ENCODE peak calls at places on chromosomes 4 and X, in four cellular contexts. O is WTC11, E is H1, T is K562. W is an unnamed sample.

GRCh38 chrX:129813662-129814061 is 30.0 kb downstream of the ZDHHC9 start:
- DNase-seq in T (no peak), O (no peak), E (no peak), W (no peak)

GRCh38 chr4:10364194-10364593 is 93.0 kb downstream of the ZNF518B start:
- DNase-seq in T (no peak), O (no peak), E (no peak), W (no peak)

GRCh38 chr4:53055716-53056413 is 193.7 kb downstream of the RASL11B start:
- DNase-seq in E (no peak), T (no peak), O (no peak), W (no peak)

GRCh38 chrX:9498236-9498635 is 33.4 kb downstream of the TBL1X start:
- DNase-seq in T (no peak), O (no peak), E (no peak), W (peak)

GRCh38 chr4:78464265-78464664 is 87.3 kb upstream of the ANXA3 start:
- DNase-seq in O (no peak), T (no peak), E (no peak), W (no peak)

GRCh38 chr4:71307729-71308128 is 31.1 kb upstream of the SLC4A4 start:
- DNase-seq in T (no peak), O (no peak), E (no peak), W (no peak)

GRCh38 chr4:151409470-151410313 is 716 bp downstream of the FHIP1A start:
- DNase-seq in T (peak), E (peak), O (peak), W (peak)

GRCh38 chr4:7594013-7594412 is 159.3 kb upstream of the PSAPL1 start:
- DNase-seq in O (peak), T (no peak), E (peak), W (peak)

GRCh38 chrX:115449742-115450141 is 111.2 kb upstream of the PLS3 start:
- DNase-seq in E (no peak), T (no peak), O (no peak), W (no peak)

GRCh38 chrX:43882294-43882681 is at the start of gene MAOB:
- DNase-seq in O (peak), E (peak), T (peak), W (peak)

GRCh38 chr4:15162465-15163283 is 160.4 kb downstream of the CPEB2 start:
- DNase-seq in O (no peak), E (no peak), T (no peak), W (peak)

GRCh38 chr4:53932784-53933183 is 131.6 kb downstream of the CHIC2 start:
- DNase-seq in T (no peak), E (no peak), O (no peak), W (no peak)

GRCh38 chrX:54978448-54978847 is 15.5 kb downstream of the PFKFB1 start:
- DNase-seq in T (no peak), O (no peak), E (no peak), W (no peak)

GRCh38 chrX:137574102-137574783 is 8.3 kb downstream of the ZIC3 start:
- DNase-seq in O (peak), T (no peak), E (peak), W (no peak)

GRCh38 chr4:96326846-96327245 is 487.0 kb downstream of the PDHA2 start:
- DNase-seq in T (no peak), O (no peak), E (no peak), W (no peak)

GRCh38 chr4:99587302-99587701 is 12.7 kb downstream of the MTTP start:
- DNase-seq in E (no peak), T (no peak), O (no peak), W (no peak)

GRCh38 chrX:155056877-155057792 is 13.8 kb downstream of the CMC4 start:
- DNase-seq in T (peak), E (peak), O (peak), W (peak)

GRCh38 chrX:51395807-51396728 is 63.4 kb downstream of the NUDT10 start:
- DNase-seq in T (peak), E (peak), O (peak), W (peak)

GRCh38 chr4:41930139-41930831 is 4.9 kb upstream of the TMEM33 start:
- DNase-seq in E (no peak), T (no peak), O (no peak), W (no peak)

GRCh38 chr4:20305976-20306375 is 54.3 kb downstream of the SLIT2 start:
- DNase-seq in T (no peak), E (no peak), O (no peak), W (peak)

GRCh38 chr4:78039678-78040077 is 17.4 kb upstream of the FRAS1 start:
- DNase-seq in E (no peak), T (no peak), O (no peak), W (no peak)

GRCh38 chrX:133706890-133707289 is 278.5 kb downstream of the GPC3 start:
- DNase-seq in E (no peak), O (no peak), T (no peak), W (no peak)

GRCh38 chr4:24932831-24933230 is 20.0 kb upstream of the CCDC149 start:
- DNase-seq in O (no peak), T (no peak), E (no peak), W (no peak)

GRCh38 chr4:2649604-2650114 is 106.5 kb downstream of the TNIP2 start:
- DNase-seq in O (no peak), E (no peak), T (no peak), W (no peak)

GRCh38 chrX:23008431-23009099 is 8.8 kb downstream of the DDX53 start:
- DNase-seq in O (no peak), T (no peak), E (no peak), W (peak)

GRCh38 chr4:150583287-150584197 is 1.6 kb downstream of the MAB21L2 start:
- DNase-seq in E (peak), O (peak), T (no peak), W (peak)

GRCh38 chrX:13808865-13809264 is 8.0 kb downstream of the GPM6B start:
- DNase-seq in T (no peak), E (no peak), O (no peak), W (no peak)

GRCh38 chr4:174284181-174284886 is 623 bp downstream of the CEP44 start:
- DNase-seq in O (no peak), T (no peak), E (no peak), W (peak)

GRCh38 chr4:13544556-13545393 is 467 bp upstream of the NKX3-2 start:
- DNase-seq in O (peak), E (peak), T (peak), W (peak)

GRCh38 chrX:17590892-17591740 is 146.2 kb upstream of the SCML1 start:
- DNase-seq in T (peak), E (peak), O (peak), W (peak)

GRCh38 chrX:120036704-120037103 is 40.8 kb downstream of the RHOXF2B start:
- DNase-seq in O (no peak), E (no peak), T (no peak), W (no peak)

GRCh38 chrX:78944351-78944750 is 840 bp upstream of the P2RY10 start:
- DNase-seq in O (no peak), E (no peak), T (no peak), W (no peak)

GRCh38 chr4:82467442-82467841 is 37.1 kb downstream of the ENOPH1 start:
- DNase-seq in O (no peak), T (no peak), E (no peak), W (no peak)

DNA sequence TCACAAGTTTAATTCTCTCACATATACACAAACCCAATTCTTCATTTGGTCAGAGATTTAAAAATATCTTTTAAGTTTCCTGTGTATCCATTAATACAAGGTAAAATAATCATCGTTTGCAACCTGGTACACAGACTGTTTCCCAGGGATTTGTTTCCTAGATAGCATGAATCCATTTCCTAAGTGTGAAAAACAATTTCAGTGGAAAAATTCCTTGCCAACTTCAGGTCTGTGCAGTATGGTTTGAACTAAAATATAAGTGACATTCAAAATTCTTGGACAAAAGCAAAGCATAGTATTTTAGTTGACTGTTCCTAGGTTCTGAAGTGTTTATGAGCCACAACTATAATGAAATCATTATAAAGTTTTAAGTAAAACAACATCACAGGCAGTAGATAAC is 24.4 kb downstream of the NAF1 start:
- DNase-seq in T (no peak), O (no peak), E (no peak), W (no peak)
- TF ChIP-seq TEAD4 in T (no peak), O (no peak), E (no peak), W (no peak)

DNA sequence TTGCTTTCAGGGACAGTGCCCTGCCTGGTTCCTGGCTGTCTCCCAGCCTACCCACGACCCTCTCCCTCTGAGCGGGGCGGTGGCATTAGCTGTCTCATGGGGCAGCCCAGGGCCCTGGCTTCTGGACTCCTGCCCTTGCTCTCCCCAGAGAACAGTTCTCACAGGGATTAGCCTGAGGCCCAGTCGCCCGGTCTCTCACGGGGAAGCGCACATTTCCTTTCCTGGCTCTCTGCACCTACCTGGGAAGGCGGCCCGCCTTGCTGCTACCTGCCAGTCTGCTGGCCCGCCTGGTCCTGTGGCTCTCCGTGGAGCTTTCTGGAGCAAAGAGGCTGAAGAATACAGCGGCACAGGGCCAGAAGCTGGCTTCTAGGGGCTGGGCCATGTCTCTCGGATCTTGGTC is 128.4 kb downstream of the FHDC1 start:
- DNase-seq in E (peak), T (no peak), O (peak), W (peak)
- TF ChIP-seq TEAD4 in E (no peak), T (no peak), O (no peak), W (no peak)

GRCh38 chr4:105709081-105709450 is 482 bp downstream of the GSTCD start:
- DNase-seq in O (no peak), E (no peak), T (no peak), W (no peak)
- TF ChIP-seq TEAD4 in O (no peak), E (no peak), T (no peak), W (no peak)

GRCh38 chr4:138111462-138112000 is 130.6 kb downstream of the SLC7A11 start:
- DNase-seq in E (no peak), O (peak), T (no peak), W (no peak)
- TF ChIP-seq TEAD4 in E (peak), O (no peak), T (no peak), W (no peak)

GRCh38 chr4:182975806-182976205 is 58.6 kb upstream of the DCTD start:
- DNase-seq in O (no peak), E (no peak), T (peak), W (peak)
- TF ChIP-seq TEAD4 in O (no peak), E (no peak), T (peak), W (peak)

GRCh38 chr4:173121044-173121685 is 47.4 kb upstream of the GALNT7 start:
- DNase-seq in O (peak), E (no peak), T (no peak), W (no peak)

GRCh38 chr4:173124209-173124865 is 44.3 kb upstream of the GALNT7 start:
- DNase-seq in E (no peak), T (no peak), O (no peak), W (no peak)

GRCh38 chr4:173125216-173125812 is 43.3 kb upstream of the GALNT7 start:
- DNase-seq in O (no peak), E (no peak), T (no peak), W (no peak)

DNA sequence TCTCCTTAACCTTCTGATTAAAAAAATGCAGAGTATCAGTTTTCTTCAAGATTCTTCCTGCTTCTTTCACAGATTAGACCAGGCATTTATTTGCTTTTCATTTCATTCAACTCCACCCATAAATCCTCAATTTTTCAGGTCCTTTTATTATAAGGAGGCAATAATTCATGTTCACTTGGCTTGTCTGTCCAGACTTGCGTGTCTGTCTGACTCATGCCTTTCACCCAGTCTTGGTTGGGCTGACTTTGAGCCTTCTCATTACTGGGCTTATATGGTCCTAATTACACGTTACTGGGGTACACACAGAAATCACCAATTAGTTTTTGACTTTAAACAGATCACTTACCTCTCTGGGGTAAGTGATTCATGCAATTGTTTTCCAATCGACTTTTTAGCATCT is 48.8 kb upstream of the GALNT7 start:
- DNase-seq in E (no peak), O (no peak), T (no peak), W (no peak)
- TF ChIP-seq TEAD4 in E (no peak), O (no peak), T (no peak), W (no peak)